ENCODE peak calls at places on chromosome 6, in seven cellular contexts. V, Z, D, J, G, M and H are unnamed samples.

GRCh38 chr6:83914953-83915352 is 55.5 kb downstream of the CYB5R4 start:
- DNase-seq in V (no peak), Z (no peak), D (no peak), J (no peak), G (no peak), M (no peak), H (no peak)

GRCh38 chr6:170212956-170213636 is 77.8 kb downstream of the DLL1 start:
- DNase-seq in V (no peak), Z (no peak), D (no peak), J (no peak), G (no peak), M (no peak), H (no peak)

GRCh38 chr6:148905111-148905870 is 158.5 kb downstream of the UST start:
- DNase-seq in V (no peak), Z (no peak), D (no peak), J (no peak), G (no peak), M (no peak), H (no peak)

GRCh38 chr6:55916188-55916587 is 40.8 kb upstream of the BMP5 start:
- DNase-seq in V (no peak), Z (no peak), D (no peak), J (no peak), G (no peak), M (no peak), H (no peak)

GRCh38 chr6:85494551-85495337 is 44.9 kb downstream of the NT5E start:
- DNase-seq in V (no peak), Z (no peak), D (no peak), J (no peak), G (no peak), M (no peak), H (no peak)

GRCh38 chr6:79630883-79631799 is at the start of gene SH3BGRL2:
- DNase-seq in V (peak), Z (no peak), D (peak), J (peak), G (peak), M (peak), H (peak)

GRCh38 chr6:134714679-134715078 is 235.2 kb downstream of the ALDH8A1 start:
- DNase-seq in V (no peak), Z (no peak), D (no peak), J (no peak), G (no peak), M (no peak), H (no peak)

GRCh38 chr6:167695831-167696230 is 130.9 kb upstream of the AFDN start:
- DNase-seq in V (no peak), Z (no peak), D (no peak), J (no peak), G (no peak), M (no peak), H (no peak)

GRCh38 chr6:319177-320131 is 27.2 kb downstream of the DUSP22 start:
- DNase-seq in V (no peak), Z (peak), D (no peak), J (no peak), G (no peak), M (no peak), H (no peak)

GRCh38 chr6:167682125-167682524 is 144.6 kb upstream of the AFDN start:
- DNase-seq in V (no peak), Z (no peak), D (no peak), J (no peak), G (no peak), M (no peak), H (no peak)

GRCh38 chr6:36848658-36849441 is 9.6 kb upstream of the CPNE5 start:
- DNase-seq in V (peak), Z (no peak), D (peak), J (no peak), G (peak), M (peak), H (no peak)

GRCh38 chr6:97497713-97498331 is 214.8 kb upstream of the MMS22L start:
- DNase-seq in V (peak), Z (peak), D (peak), J (no peak), G (peak), M (peak), H (no peak)

GRCh38 chr6:134199848-134200606 is 117.9 kb downstream of the SGK1 start:
- DNase-seq in V (no peak), Z (no peak), D (peak), J (no peak), G (no peak), M (no peak), H (no peak)

GRCh38 chr6:97066056-97066455 is 141.5 kb downstream of the KLHL32 start:
- DNase-seq in V (no peak), Z (no peak), D (no peak), J (no peak), G (no peak), M (no peak), H (no peak)

GRCh38 chr6:149891259-149891658 is 6.7 kb downstream of the RAET1E start:
- DNase-seq in V (no peak), Z (no peak), D (no peak), J (no peak), G (no peak), M (no peak), H (no peak)

GRCh38 chr6:654136-654535 is 2.8 kb downstream of the HUS1B start:
- DNase-seq in V (no peak), Z (no peak), D (no peak), J (no peak), G (no peak), M (no peak), H (no peak)

GRCh38 chr6:47235964-47236760 is 73.5 kb downstream of the TNFRSF21 start:
- DNase-seq in V (peak), Z (no peak), D (no peak), J (no peak), G (peak), M (no peak), H (no peak)

GRCh38 chr6:165850434-165851019 is 187.5 kb upstream of the PDE10A start:
- DNase-seq in V (peak), Z (no peak), D (peak), J (peak), G (peak), M (peak), H (peak)

GRCh38 chr6:47028835-47029360 is 13.2 kb downstream of the ADGRF1 start:
- DNase-seq in V (no peak), Z (no peak), D (no peak), J (no peak), G (no peak), M (no peak), H (no peak)

GRCh38 chr6:139839506-139840156 is 465.2 kb upstream of the CITED2 start:
- DNase-seq in V (peak), Z (no peak), D (no peak), J (no peak), G (no peak), M (no peak), H (no peak)

GRCh38 chr6:168785720-168786511 is 344.9 kb downstream of the SMOC2 start:
- DNase-seq in V (no peak), Z (no peak), D (no peak), J (no peak), G (peak), M (no peak), H (no peak)

GRCh38 chr6:69084746-69085335 is 449.8 kb downstream of the ADGRB3 start:
- DNase-seq in V (no peak), Z (no peak), D (no peak), J (no peak), G (no peak), M (no peak), H (no peak)
- TF ChIP-seq TAF1 in V (no peak), Z (no peak), D (no peak), J (no peak), G (no peak), M (no peak), H (no peak)

DNA sequence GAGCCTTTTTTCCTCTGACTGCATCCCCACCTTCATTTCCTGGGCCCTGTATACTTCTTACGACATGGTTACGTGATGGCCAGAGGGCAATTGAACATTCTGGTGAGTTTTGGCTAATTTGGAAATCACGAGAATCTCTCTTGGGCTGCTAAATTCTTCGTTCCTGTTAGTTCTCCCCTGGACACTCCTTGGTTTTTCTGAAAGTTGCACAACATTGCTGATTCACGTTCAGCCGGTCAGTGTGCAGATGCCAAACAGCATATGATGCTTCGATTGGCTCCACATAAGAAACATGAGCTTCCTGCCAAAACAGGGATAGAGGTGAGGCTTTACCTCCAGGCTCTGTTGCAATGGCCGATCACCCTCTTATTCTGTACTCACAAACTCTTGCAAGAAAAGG is 119.4 kb upstream of the LY86 start:
- DNase-seq in V (no peak), Z (no peak), D (no peak), J (no peak), G (no peak), M (no peak), H (no peak)
- TF ChIP-seq TAF1 in V (no peak), Z (no peak), D (no peak), J (no peak), G (no peak), M (no peak), H (no peak)

GRCh38 chr6:14894105-14894504 is 351.8 kb upstream of the JARID2 start:
- DNase-seq in V (no peak), Z (no peak), D (no peak), J (no peak), G (no peak), M (no peak), H (no peak)
- TF ChIP-seq TAF1 in V (no peak), Z (no peak), D (no peak), J (no peak), G (no peak), M (no peak), H (no peak)

GRCh38 chr6:157869673-157870302 is 46.7 kb downstream of the SNX9 start:
- DNase-seq in V (no peak), Z (no peak), D (no peak), J (no peak), G (no peak), M (no peak), H (no peak)

GRCh38 chr6:157865249-157865648 is 42.2 kb downstream of the SNX9 start:
- DNase-seq in V (no peak), Z (no peak), D (no peak), J (no peak), G (no peak), M (no peak), H (no peak)

GRCh38 chr6:157868835-157869234 is 45.8 kb downstream of the SNX9 start:
- DNase-seq in V (no peak), Z (no peak), D (no peak), J (no peak), G (no peak), M (no peak), H (no peak)

GRCh38 chr6:157867981-157868380 is 44.9 kb downstream of the SNX9 start:
- DNase-seq in V (no peak), Z (no peak), D (no peak), J (no peak), G (no peak), M (no peak), H (no peak)

GRCh38 chr6:157867155-157867559 is 44.1 kb downstream of the SNX9 start:
- DNase-seq in V (peak), Z (no peak), D (no peak), J (no peak), G (no peak), M (no peak), H (no peak)
- TF ChIP-seq TAF1 in V (no peak), Z (no peak), D (no peak), J (no peak), G (no peak), M (no peak), H (no peak)

DNA sequence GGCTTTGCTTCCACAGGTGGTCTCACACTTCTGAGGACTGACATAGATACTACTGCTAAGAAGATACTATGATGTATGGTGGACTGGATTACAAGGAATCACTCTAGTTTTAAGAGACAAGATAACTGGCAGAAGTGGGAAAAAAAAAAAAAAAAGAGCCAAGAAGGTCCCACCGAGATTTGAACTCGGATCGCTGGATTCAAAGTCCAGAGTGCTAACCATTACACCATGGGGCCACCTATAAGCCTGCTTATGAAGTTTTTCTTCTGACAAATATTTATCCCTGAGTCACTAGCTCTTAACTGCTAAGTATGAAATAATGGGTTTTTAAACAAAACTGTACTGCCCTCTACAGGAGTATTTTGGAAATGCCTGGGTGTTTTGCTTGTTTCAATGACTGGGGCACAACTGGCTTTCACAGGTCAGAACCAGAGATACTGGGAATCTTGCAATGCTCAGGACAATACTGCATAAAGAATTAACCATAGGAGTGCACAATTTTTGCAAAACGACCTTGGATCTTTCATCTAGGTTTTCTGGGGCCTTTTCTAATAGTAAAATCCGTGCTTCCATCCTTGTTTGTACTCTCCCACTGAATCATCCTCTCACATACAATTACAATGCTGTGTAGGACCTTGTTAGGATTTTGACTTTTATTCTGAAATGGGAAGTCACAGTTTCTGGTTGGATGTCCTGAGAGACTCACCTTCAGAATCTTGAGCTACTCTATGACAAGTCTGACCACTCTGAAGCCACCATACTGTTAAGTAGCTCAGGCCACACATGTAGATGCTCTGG is 116.3 kb downstream of the OR2B2 start:
- DNase-seq in V (peak), Z (peak), D (peak), J (no peak), G (peak), M (peak), H (no peak)
- TF ChIP-seq TAF1 in V (no peak), Z (no peak), D (no peak), J (no peak), G (no peak), M (no peak), H (no peak)

DNA sequence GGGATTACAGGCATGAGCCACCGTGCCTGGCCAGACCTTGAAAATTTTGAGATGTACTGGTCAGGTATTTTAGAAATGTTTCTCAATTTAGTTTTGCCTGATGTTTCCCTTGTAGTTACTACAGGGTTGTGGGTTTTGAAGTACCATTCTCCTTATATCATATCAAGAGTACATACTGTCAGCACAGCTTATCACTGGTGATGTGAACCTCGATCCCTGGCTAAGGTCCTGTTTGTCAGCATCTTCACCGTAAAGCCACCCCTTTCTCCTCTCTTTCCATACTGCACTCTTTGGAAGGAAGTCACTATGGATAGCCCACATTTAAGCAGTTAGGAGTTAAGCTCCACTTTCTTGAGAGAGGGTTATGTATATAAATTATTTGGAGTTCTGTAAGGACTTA is 27.8 kb downstream of the PHACTR2 start:
- DNase-seq in V (no peak), Z (no peak), D (peak), J (no peak), G (no peak), M (no peak), H (no peak)
- TF ChIP-seq TAF1 in V (no peak), Z (no peak), D (no peak), J (no peak), G (no peak), M (no peak), H (no peak)